ENCODE peak calls at places on chromosome 9, in six cellular contexts. Q is mesenchymal stem cell, U is IMR-90, C is H9, V is neuronal stem cell, B is H1. Y is an unnamed sample.
A peak's percentile ranks its signal among the peaks of the same experiment; 100 is the strongest.

GRCh38 chr9:130994546-130995398 is 14.2 kb upstream of the LAMC3 start:
- DNase-seq in C (no peak), B (no peak), U (no peak), V (no peak), Q (peak; percentile 14), Y (no peak)

GRCh38 chr9:18390393-18390792 is 83.6 kb upstream of the ADAMTSL1 start:
- DNase-seq in B (no peak), V (no peak), C (no peak), U (peak; percentile 26), Q (peak; percentile 33), Y (no peak)

GRCh38 chr9:69660304-69660703 is 11.9 kb downstream of the APBA1 start:
- DNase-seq in Q (peak; percentile 15), B (no peak), C (no peak), U (no peak), V (no peak), Y (no peak)

GRCh38 chr9:87307810-87308209 is 189.9 kb upstream of the DAPK1 start:
- DNase-seq in B (no peak), U (peak; percentile 26), V (no peak), Q (no peak), C (no peak), Y (no peak)

GRCh38 chr9:114282926-114283325 is 40.0 kb upstream of the ORM1 start:
- DNase-seq in U (peak; percentile 93), C (peak; percentile 4), B (no peak), V (no peak), Q (peak; percentile 94), Y (peak; percentile 71)

GRCh38 chr9:3177921-3178320 is 334.0 kb upstream of the PUM3 start:
- DNase-seq in B (no peak), U (no peak), C (no peak), Q (no peak), V (no peak), Y (no peak)

GRCh38 chr9:93451762-93452709 is 551 bp downstream of the FAM120A start:
- DNase-seq in V (peak; percentile 46), Q (peak; percentile 60), C (peak; percentile 46), B (peak; percentile 71), U (peak; percentile 33), Y (peak; percentile 35)

GRCh38 chr9:91725651-91726050 is 224.4 kb downstream of the ROR2 start:
- DNase-seq in Q (no peak), V (no peak), U (no peak), B (no peak), C (no peak), Y (no peak)

GRCh38 chr9:113215142-113215541 is 5.9 kb downstream of the FKBP15 start:
- DNase-seq in V (no peak), U (peak; percentile 46), Q (peak; percentile 72), C (no peak), B (no peak), Y (no peak)

GRCh38 chr9:131318211-131318610 is 28.7 kb downstream of the PLPP7 start:
- DNase-seq in B (no peak), V (no peak), Q (no peak), C (no peak), U (no peak), Y (no peak)

GRCh38 chr9:128096614-128097013 is 28.6 kb downstream of the SLC25A25 start:
- DNase-seq in B (no peak), V (no peak), Q (no peak), C (no peak), U (no peak), Y (peak; percentile 81)
- H3K79me1 ChIP-seq in B (peaks cover 27% of the 10 kb centered on the region), V (peaks cover 13% of the 10 kb centered on the region), Q (peaks cover 25% of the 10 kb centered on the region), C (peaks cover 11% of the 10 kb centered on the region), U (peaks cover 44% of the 10 kb centered on the region), Y (peaks cover 23% of the 10 kb centered on the region)

GRCh38 chr9:137078701-137079400 is 1.5 kb downstream of the UAP1L1 start:
- DNase-seq in C (peak; percentile 77), Q (peak; percentile 28), V (no peak), B (peak; percentile 81), U (no peak), Y (peak; percentile 22)
- H2AFZ ChIP-seq in C (no peak overlapping the region), Q (no peak overlapping the region), V (peak overlapping the region; percentile 71), B (peak overlapping the region; percentile 90), U (peak overlapping the region; percentile 2), Y (peak overlapping the region; percentile 13)

DNA sequence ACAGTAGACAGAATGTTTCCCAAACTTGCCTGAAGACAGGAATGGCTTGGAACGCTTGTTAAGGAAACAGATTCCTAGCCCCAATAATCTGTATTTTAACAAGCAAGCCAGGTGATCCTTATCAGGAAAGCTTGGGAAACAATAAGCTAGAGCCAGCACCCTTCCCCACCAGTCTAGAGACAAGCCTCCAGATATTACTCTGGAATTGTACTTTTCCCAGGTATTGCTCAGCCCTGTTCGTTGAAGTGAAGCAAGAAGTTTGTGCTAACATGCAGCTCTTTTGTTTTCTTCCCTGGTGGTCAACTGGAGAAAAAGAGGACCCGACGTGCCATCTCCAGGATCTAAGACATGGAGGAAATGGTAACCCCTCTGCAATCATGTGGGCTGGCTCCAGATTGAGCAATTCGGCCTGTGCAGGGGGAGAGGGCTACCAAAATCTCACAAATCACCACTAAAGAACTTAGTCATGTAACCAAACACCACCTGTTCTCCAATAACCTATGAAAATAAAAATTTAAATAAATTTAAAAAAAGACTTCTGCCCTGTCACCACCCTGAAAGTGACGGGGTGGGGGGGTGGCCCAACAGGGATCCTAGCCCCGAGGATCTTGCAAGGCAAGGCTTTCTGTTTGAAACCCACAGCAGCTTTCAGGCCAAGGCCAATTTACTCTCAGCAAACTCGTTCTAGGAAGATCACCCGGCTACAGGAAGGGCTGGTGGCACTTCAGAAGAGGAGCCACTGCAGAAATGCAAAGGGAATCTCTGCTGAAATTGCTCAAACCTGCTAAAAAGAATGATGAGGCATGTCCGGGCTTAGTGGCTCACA is 48.6 kb downstream of the SHB start:
- DNase-seq in Q (no peak), C (no peak), U (no peak), V (no peak), B (no peak), Y (no peak)
- H3K79me1 ChIP-seq in Q (peaks cover 5% of the 10 kb centered on the region), C (no peaks in the 10 kb centered on the region), U (peaks cover 32% of the 10 kb centered on the region), V (no peaks in the 10 kb centered on the region), B (peaks cover 8% of the 10 kb centered on the region), Y (peaks cover 60% of the 10 kb centered on the region)

GRCh38 chr9:354453-354852 is 139.8 kb downstream of the DOCK8 start:
- DNase-seq in U (no peak), B (no peak), C (no peak), Q (no peak), V (no peak), Y (no peak)
- H2AFZ ChIP-seq in U (no peak overlapping the region), B (no peak overlapping the region), C (no peak overlapping the region), Q (no peak overlapping the region), V (no peak overlapping the region), Y (no peak overlapping the region)

DNA sequence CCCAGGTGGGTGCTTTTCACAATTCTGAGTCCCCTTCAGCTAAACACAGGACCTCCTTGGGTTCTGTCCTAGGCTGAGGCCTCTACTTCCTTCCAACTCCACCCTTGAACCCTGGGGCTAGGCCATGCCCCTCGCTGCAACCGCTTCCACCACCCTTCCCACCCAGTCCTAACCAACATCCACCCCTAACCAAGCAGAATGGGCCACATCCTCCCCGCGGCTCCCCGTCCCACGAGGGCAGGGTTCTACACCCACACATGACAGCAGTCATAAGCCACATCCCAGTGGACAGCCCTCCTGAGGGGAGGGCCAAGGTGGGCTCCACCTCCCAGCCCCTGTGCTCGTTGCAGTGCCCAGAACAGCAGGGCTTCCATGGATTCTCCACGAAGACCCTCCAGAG is 65.8 kb downstream of the SHB start:
- DNase-seq in B (no peak), U (no peak), C (no peak), Q (no peak), V (no peak), Y (no peak)
- H3K79me1 ChIP-seq in B (peaks cover 10% of the 10 kb centered on the region), U (peaks cover 58% of the 10 kb centered on the region), C (no peaks in the 10 kb centered on the region), Q (peaks cover 8% of the 10 kb centered on the region), V (no peaks in the 10 kb centered on the region), Y (peaks cover 2% of the 10 kb centered on the region)

DNA sequence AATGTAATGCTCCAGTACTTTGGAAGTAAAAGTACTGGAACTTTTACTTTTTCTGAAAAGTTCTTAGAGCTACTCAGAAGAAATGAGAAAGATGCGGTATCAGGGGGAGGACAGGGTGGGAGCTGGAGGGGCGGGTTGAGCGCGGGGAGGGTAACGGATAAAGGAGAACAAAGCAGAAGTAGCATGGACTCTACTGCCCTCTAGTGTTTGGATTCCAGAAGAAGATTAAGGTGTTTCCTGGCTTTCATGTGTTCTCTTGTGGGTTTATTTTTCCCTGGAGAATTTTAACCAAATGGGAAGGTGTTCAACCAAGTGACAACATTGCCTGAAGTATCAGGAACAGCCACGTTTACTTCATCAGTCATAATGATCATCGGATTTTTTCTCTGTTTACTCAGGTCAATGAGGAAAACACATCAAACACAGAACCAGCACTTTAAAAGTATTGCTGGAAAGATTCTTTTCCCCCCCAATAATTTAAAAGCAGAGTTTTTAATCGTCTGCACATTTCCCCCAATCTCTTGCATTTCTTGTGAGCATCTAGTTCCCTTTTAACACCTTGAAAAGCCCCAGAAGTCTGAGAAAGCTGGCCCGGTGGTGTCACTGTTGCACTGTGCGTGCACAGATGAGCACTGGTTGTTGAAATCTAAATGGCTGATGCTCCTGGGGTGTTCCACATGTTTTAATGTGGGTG is 190.6 kb downstream of the MPDZ start:
- DNase-seq in U (peak; percentile 57), B (no peak), V (peak; percentile 59), Q (peak; percentile 66), C (peak; percentile 45), Y (no peak)
- H2AFZ ChIP-seq in U (no peak overlapping the region), B (peak overlapping the region; percentile 42), V (peak overlapping the region; percentile 75), Q (no peak overlapping the region), C (no peak overlapping the region), Y (no peak overlapping the region)

Y was measured in trophoblast cell.